ENCODE peak calls at places on chromosomes 2 and 18, in ten cellular contexts. J is NCI-H2171; T is GM13977; L is immature natural killer cell; Q is skeletal muscle cell; Y is HS-5; U is GM12878; X is right atrium auricular region; N is stimulated activated CD8-positive, alpha-beta memory T cell treated with anti-CD3 and anti-CD28 coated beads, Interleukin-4, amount 100 ng/mL, for 1 hour; G is COR-L47. F is an unnamed sample.

GRCh38 chr2:3076848-3077735 is 300.5 kb downstream of the EIPR1 start:
- DNase-seq in J (no peak), T (no peak), L (no peak), Q (no peak), Y (no peak), U (no peak), X (no peak), N (no peak), G (no peak), F (no peak)

GRCh38 chr2:109513749-109514588 is 99.8 kb downstream of the SEPTIN10 start:
- DNase-seq in J (no peak), T (peak; percentile 78), L (peak; percentile 48), Q (peak; percentile 71), Y (peak; percentile 62), U (peak; percentile 95), X (peak; percentile 71), N (no peak), G (no peak), F (no peak)

GRCh38 chr18:8389391-8390340 is 219.6 kb upstream of the RAB12 start:
- DNase-seq in J (no peak), T (peak; percentile 45), L (no peak), Q (peak; percentile 28), Y (peak; percentile 4), U (no peak), X (no peak), N (no peak), G (peak; percentile 72), F (peak; percentile 60)

GRCh38 chr2:212173771-212174510 is 364.7 kb downstream of the ERBB4 start:
- DNase-seq in J (no peak), T (no peak), L (no peak), Q (no peak), Y (no peak), U (no peak), X (no peak), N (no peak), G (no peak), F (no peak)

GRCh38 chr2:186984481-186984880 is 135.5 kb upstream of the ZSWIM2 start:
- DNase-seq in J (no peak), T (no peak), L (no peak), Q (no peak), Y (no peak), U (no peak), X (no peak), N (no peak), G (no peak), F (no peak)

GRCh38 chr2:190879474-190880373 is 897 bp upstream of the GLS start:
- DNase-seq in J (peak; percentile 3), T (no peak), L (no peak), Q (no peak), Y (no peak), U (no peak), X (no peak), N (peak; percentile 27), G (no peak), F (no peak)

GRCh38 chr2:162308747-162309503 is 9.6 kb downstream of the IFIH1 start:
- DNase-seq in J (no peak), T (no peak), L (no peak), Q (no peak), Y (no peak), U (no peak), X (no peak), N (no peak), G (no peak), F (no peak)

GRCh38 chr18:34631071-34631470 is 79.0 kb upstream of the DTNA start:
- DNase-seq in J (no peak), T (no peak), L (no peak), Q (no peak), Y (no peak), U (no peak), X (no peak), N (no peak), G (no peak), F (no peak)

GRCh38 chr2:201471732-201472395 is 20.3 kb downstream of the STRADB start:
- DNase-seq in J (no peak), T (no peak), L (no peak), Q (peak; percentile 33), Y (peak; percentile 90), U (no peak), X (no peak), N (no peak), G (no peak), F (no peak)

GRCh38 chr2:166831930-166832329 is 56.4 kb upstream of the XIRP2 start:
- DNase-seq in J (no peak), T (no peak), L (no peak), Q (no peak), Y (no peak), U (no peak), X (no peak), N (no peak), G (no peak), F (no peak)

GRCh38 chr2:28411956-28412609 is 19.4 kb downstream of the FOSL2 start:
- DNase-seq in J (no peak), T (no peak), L (peak; percentile 4), Q (no peak), Y (no peak), U (no peak), X (no peak), N (no peak), G (no peak), F (no peak)

GRCh38 chr2:86703704-86704370 is 16.3 kb upstream of the RMND5A start:
- DNase-seq in J (no peak), T (no peak), L (no peak), Q (peak; percentile 17), Y (peak; percentile 38), U (no peak), X (no peak), N (no peak), G (peak; percentile 81), F (no peak)

GRCh38 chr18:34223164-34223892 is 1.4 kb downstream of the NOL4 start:
- DNase-seq in J (peak; percentile 36), T (no peak), L (no peak), Q (no peak), Y (no peak), U (no peak), X (no peak), N (no peak), G (peak; percentile 76), F (no peak)

GRCh38 chr2:86044045-86044444 is 61.6 kb downstream of the POLR1A start:
- DNase-seq in J (no peak), T (no peak), L (no peak), Q (no peak), Y (no peak), U (no peak), X (peak; percentile 44), N (no peak), G (no peak), F (no peak)

GRCh38 chr2:200054681-200055468 is 99.5 kb downstream of the MAIP1 start:
- DNase-seq in J (no peak), T (no peak), L (no peak), Q (no peak), Y (no peak), U (no peak), X (no peak), N (no peak), G (peak; percentile 6), F (no peak)

GRCh38 chr2:8821276-8822217 is 15.9 kb downstream of the KIDINS220 start:
- DNase-seq in J (no peak), T (no peak), L (no peak), Q (peak; percentile 71), Y (no peak), U (no peak), X (peak; percentile 77), N (no peak), G (no peak), F (peak; percentile 52)

GRCh38 chr18:27959101-27959500 is 217.8 kb downstream of the CDH2 start:
- DNase-seq in J (no peak), T (no peak), L (no peak), Q (no peak), Y (no peak), U (no peak), X (no peak), N (no peak), G (no peak), F (no peak)

GRCh38 chr2:23988371-23988770 is 21.5 kb upstream of the MFSD2B start:
- DNase-seq in J (peak; percentile 7), T (no peak), L (no peak), Q (no peak), Y (no peak), U (no peak), X (no peak), N (no peak), G (peak; percentile 22), F (no peak)

GRCh38 chr2:174877796-174878195 is 113.5 kb upstream of the CHRNA1 start:
- DNase-seq in J (no peak), T (no peak), L (no peak), Q (no peak), Y (no peak), U (no peak), X (no peak), N (no peak), G (no peak), F (no peak)

GRCh38 chr2:153408708-153409107 is 69.9 kb downstream of the RPRM start:
- DNase-seq in J (no peak), T (no peak), L (no peak), Q (no peak), Y (peak; percentile 4), U (no peak), X (no peak), N (no peak), G (no peak), F (no peak)

GRCh38 chr2:32940598-32940997 is 6.2 kb upstream of the LTBP1 start:
- DNase-seq in J (no peak), T (no peak), L (no peak), Q (no peak), Y (no peak), U (no peak), X (no peak), N (no peak), G (no peak), F (no peak)

GRCh38 chr2:41657231-41657630 is 390.6 kb upstream of the PKDCC start:
- DNase-seq in J (no peak), T (no peak), L (no peak), Q (no peak), Y (no peak), U (no peak), X (no peak), N (no peak), G (no peak), F (no peak)

GRCh38 chr2:152611458-152612231 is 105.6 kb downstream of the PRPF40A start:
- DNase-seq in J (no peak), T (peak; percentile 40), L (peak; percentile 32), Q (peak; percentile 83), Y (peak; percentile 67), U (peak; percentile 64), X (peak; percentile 77), N (no peak), G (no peak), F (peak; percentile 51)

GRCh38 chr2:218879881-218880748 is 537 bp upstream of the WNT10A start:
- DNase-seq in J (peak; percentile 44), T (peak; percentile 94), L (peak; percentile 79), Q (no peak), Y (no peak), U (peak; percentile 80), X (no peak), N (peak; percentile 70), G (peak; percentile 88), F (no peak)

GRCh38 chr18:58580078-58580477 is 48.8 kb downstream of the ALPK2 start:
- DNase-seq in J (no peak), T (no peak), L (no peak), Q (no peak), Y (no peak), U (no peak), X (no peak), N (no peak), G (no peak), F (no peak)

F was measured in tibial nerve.